ENCODE peak calls at places on chromosomes 5 and 9, in six cellular contexts. W, X, P, Y, H and K are unnamed samples.
A peak's percentile ranks its signal among the peaks of the same experiment; 100 is the strongest.

GRCh38 chr5:60297658-60298057 is 402.3 kb downstream of the DEPDC1B start:
- DNase-seq in W (no peak), X (no peak), P (no peak), Y (no peak), H (no peak), K (no peak)

GRCh38 chr9:128771094-128771721 is 519 bp downstream of the ZER1 start:
- DNase-seq in W (no peak), X (no peak), P (no peak), Y (no peak), H (peak; percentile 32), K (no peak)

GRCh38 chr9:133953621-133953975 is 38.5 kb downstream of the VAV2 start:
- DNase-seq in W (no peak), X (no peak), P (no peak), Y (no peak), H (no peak), K (no peak)

GRCh38 chr9:33128570-33128969 is 38.6 kb downstream of the B4GALT1 start:
- DNase-seq in W (no peak), X (no peak), P (no peak), Y (no peak), H (no peak), K (no peak)

GRCh38 chr9:134960701-134961181 is 43.0 kb upstream of the FCN1 start:
- DNase-seq in W (no peak), X (no peak), P (no peak), Y (no peak), H (no peak), K (no peak)

GRCh38 chr5:7426284-7426683 is 30.3 kb downstream of the ADCY2 start:
- DNase-seq in W (no peak), X (no peak), P (no peak), Y (no peak), H (no peak), K (no peak)

GRCh38 chr5:171450423-171451246 is 31.2 kb downstream of the FGF18 start:
- DNase-seq in W (no peak), X (no peak), P (no peak), Y (no peak), H (peak; percentile 24), K (peak; percentile 69)

GRCh38 chr9:82531795-82532194 is 531.1 kb downstream of the RASEF start:
- DNase-seq in W (peak; percentile 35), X (no peak), P (no peak), Y (no peak), H (no peak), K (no peak)

GRCh38 chr5:175387144-175387543 is 56.8 kb downstream of the DRD1 start:
- DNase-seq in W (no peak), X (no peak), P (no peak), Y (no peak), H (no peak), K (no peak)

GRCh38 chr5:141876628-141877477 is 1.4 kb downstream of the PCDH1 start:
- DNase-seq in W (no peak), X (no peak), P (no peak), Y (no peak), H (peak; percentile 31), K (peak; percentile 74)

GRCh38 chr5:980001-980588 is 28.5 kb upstream of the NKD2 start:
- DNase-seq in W (peak; percentile 48), X (no peak), P (peak; percentile 40), Y (no peak), H (no peak), K (peak; percentile 39)

GRCh38 chr5:115432691-115433090 is 111.9 kb downstream of the FEM1C start:
- DNase-seq in W (no peak), X (no peak), P (no peak), Y (no peak), H (no peak), K (no peak)

GRCh38 chr5:166428264-166428663 is 1863.2 kb upstream of the WWC1 start:
- DNase-seq in W (no peak), X (no peak), P (no peak), Y (no peak), H (no peak), K (no peak)

GRCh38 chr9:9003184-9003583 is 1203.6 kb upstream of the DMAC1 start:
- DNase-seq in W (peak; percentile 16), X (no peak), P (peak; percentile 1), Y (no peak), H (no peak), K (no peak)

GRCh38 chr5:142544946-142545652 is 140.8 kb downstream of the FGF1 start:
- DNase-seq in W (no peak), X (no peak), P (no peak), Y (no peak), H (no peak), K (no peak)

GRCh38 chr5:74386571-74387334 is 253.8 kb downstream of the ENC1 start:
- DNase-seq in W (no peak), X (no peak), P (no peak), Y (no peak), H (no peak), K (no peak)

GRCh38 chr5:171390883-171391677 is 3.4 kb downstream of the NPM1 start:
- DNase-seq in W (no peak), X (no peak), P (no peak), Y (no peak), H (no peak), K (no peak)

GRCh38 chr5:14534773-14535172 is 46.8 kb upstream of the OTULINL start:
- DNase-seq in W (no peak), X (no peak), P (no peak), Y (no peak), H (no peak), K (no peak)

GRCh38 chr9:113131689-113132151 is 19.1 kb upstream of the SLC31A2 start:
- DNase-seq in W (no peak), X (no peak), P (no peak), Y (no peak), H (peak; percentile 33), K (no peak)

GRCh38 chr5:55724276-55724675 is 12.2 kb upstream of the SLC38A9 start:
- DNase-seq in W (no peak), X (no peak), P (no peak), Y (no peak), H (no peak), K (no peak)

GRCh38 chr5:150801117-150801927 is 22.8 kb downstream of the SMIM3 start:
- DNase-seq in W (peak; percentile 62), X (peak; percentile 59), P (peak; percentile 36), Y (no peak), H (peak; percentile 72), K (no peak)

GRCh38 chr5:143249851-143250250 is 153.6 kb downstream of the NR3C1 start:
- DNase-seq in W (no peak), X (no peak), P (no peak), Y (no peak), H (no peak), K (no peak)

GRCh38 chr9:95511952-95512750 is 4.6 kb downstream of the PTCH1 start:
- DNase-seq in W (no peak), X (no peak), P (peak; percentile 40), Y (no peak), H (peak; percentile 66), K (peak; percentile 81)

GRCh38 chr5:9156282-9156681 is 389.6 kb downstream of the SEMA5A start:
- DNase-seq in W (no peak), X (no peak), P (peak; percentile 50), Y (no peak), H (peak; percentile 11), K (peak; percentile 10)

GRCh38 chr9:137480686-137481683 is 21.9 kb upstream of the NSMF start:
- DNase-seq in W (no peak), X (no peak), P (no peak), Y (no peak), H (no peak), K (no peak)

DNA sequence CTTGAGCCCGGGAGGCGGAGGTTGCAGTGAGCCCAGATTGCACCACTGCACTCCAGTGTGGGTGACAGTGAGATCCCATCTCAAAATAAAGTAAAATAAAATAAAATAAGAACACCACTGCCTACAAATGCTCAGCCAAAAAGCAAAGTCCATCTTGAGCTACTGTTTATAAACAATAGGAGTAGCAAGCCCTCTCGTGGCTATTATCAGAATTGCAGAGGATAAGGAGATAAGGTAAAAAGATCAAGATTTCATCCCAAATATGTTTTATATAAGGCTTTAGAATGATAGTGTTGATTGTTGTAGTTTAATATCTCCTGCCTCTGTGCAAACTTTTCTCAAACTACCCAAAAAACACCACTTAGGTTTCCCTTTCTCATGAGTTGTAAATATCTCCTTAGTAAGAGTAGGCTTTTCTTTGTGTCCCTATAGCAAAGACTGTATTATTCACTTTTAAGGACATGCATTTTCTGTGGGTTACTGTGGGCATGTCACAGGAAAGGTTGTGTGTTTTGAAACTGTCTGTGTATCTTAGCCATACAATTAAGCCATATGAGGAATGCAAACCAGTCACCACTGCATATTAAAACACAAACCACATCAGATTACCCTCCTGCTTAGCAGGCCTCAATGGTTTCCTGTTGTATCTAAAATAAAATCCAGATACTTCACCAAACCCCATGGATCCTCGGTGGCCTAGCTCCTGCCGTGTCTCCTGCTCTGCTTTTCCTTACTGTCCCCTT is 31.8 kb upstream of the CKS2 start:
- DNase-seq in W (peak; percentile 45), X (peak; percentile 41), P (peak; percentile 68), Y (no peak), H (peak; percentile 33), K (no peak)
- TF ChIP-seq CHD2 in W (no peak), X (no peak), P (no peak), Y (no peak), H (no peak), K (no peak)

DNA sequence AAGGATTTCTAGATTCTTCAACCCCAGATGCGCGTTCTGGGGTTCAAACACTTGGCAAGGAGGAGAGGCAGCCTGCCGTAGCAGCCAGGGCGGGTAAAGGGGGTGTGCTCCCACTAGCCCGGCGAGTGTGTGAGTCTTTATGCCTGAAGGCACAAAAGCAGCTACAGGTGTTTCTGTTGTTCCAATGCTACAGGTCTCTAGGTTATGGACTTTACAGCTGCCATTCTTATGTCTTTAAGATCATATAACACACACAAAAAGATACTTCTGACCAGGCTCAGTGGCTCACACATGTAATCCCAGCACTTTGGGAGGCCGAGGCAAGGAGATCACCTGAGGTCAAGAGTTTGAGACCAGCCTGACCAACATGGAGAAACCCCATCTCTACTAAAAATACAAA is 133.6 kb upstream of the RETREG1 start:
- DNase-seq in W (no peak), X (no peak), P (no peak), Y (no peak), H (no peak), K (no peak)
- TF ChIP-seq CHD2 in W (no peak), X (no peak), P (no peak), Y (no peak), H (no peak), K (no peak)

GRCh38 chr5:173313311-173313710 is 14.9 kb downstream of the STC2 start:
- DNase-seq in W (no peak), X (no peak), P (no peak), Y (no peak), H (no peak), K (no peak)
- TF ChIP-seq CHD2 in W (no peak), X (no peak), P (no peak), Y (no peak), H (no peak), K (no peak)

GRCh38 chr9:16180091-16180490 is 627.2 kb downstream of the CCDC171 start:
- DNase-seq in W (no peak), X (no peak), P (no peak), Y (no peak), H (no peak), K (no peak)

GRCh38 chr9:16182784-16183183 is 629.9 kb downstream of the CCDC171 start:
- DNase-seq in W (no peak), X (no peak), P (no peak), Y (no peak), H (no peak), K (no peak)

GRCh38 chr9:16179566-16179965 is 626.7 kb downstream of the CCDC171 start:
- DNase-seq in W (no peak), X (no peak), P (no peak), Y (no peak), H (no peak), K (no peak)

GRCh38 chr9:16181539-16181938 is 628.7 kb downstream of the CCDC171 start:
- DNase-seq in W (no peak), X (no peak), P (no peak), Y (no peak), H (no peak), K (no peak)

GRCh38 chr9:16180546-16180945 is 627.7 kb downstream of the CCDC171 start:
- DNase-seq in W (no peak), X (no peak), P (no peak), Y (no peak), H (no peak), K (no peak)
- TF ChIP-seq CHD2 in W (no peak), X (no peak), P (no peak), Y (no peak), H (no peak), K (no peak)